ENCODE peak calls at places on chromosome 1, in five cellular contexts. W, B, G, L and S are unnamed samples.

GRCh38 chr1:57553666-57554065 is 129.8 kb upstream of the DAB1 start:
- DNase-seq in W (no peak), B (no peak), G (no peak), L (no peak), S (no peak)

GRCh38 chr1:43548285-43549271 is 17.9 kb downstream of the PTPRF start:
- DNase-seq in W (no peak), B (no peak), G (peak), L (no peak), S (no peak)

GRCh38 chr1:109923946-109924275 is 13.3 kb downstream of the CSF1 start:
- DNase-seq in W (no peak), B (no peak), G (no peak), L (no peak), S (no peak)

GRCh38 chr1:216450252-216450651 is 27.0 kb upstream of the USH2A start:
- DNase-seq in W (no peak), B (no peak), G (no peak), L (no peak), S (no peak)

GRCh38 chr1:83857108-83857507 is 141.8 kb downstream of the TTLL7 start:
- DNase-seq in W (no peak), B (no peak), G (no peak), L (no peak), S (no peak)

GRCh38 chr1:101253976-101254660 is 17.3 kb downstream of the S1PR1 start:
- DNase-seq in W (no peak), B (no peak), G (no peak), L (no peak), S (no peak)

GRCh38 chr1:113904292-113904673 is 316 bp downstream of the AP4B1 start:
- DNase-seq in W (no peak), B (no peak), G (no peak), L (peak), S (peak)

GRCh38 chr1:158199840-158200239 is 19.1 kb downstream of the CD1D start:
- DNase-seq in W (no peak), B (no peak), G (no peak), L (no peak), S (no peak)

GRCh38 chr1:32761253-32761877 is 55.8 kb downstream of the YARS1 start:
- DNase-seq in W (no peak), B (peak), G (no peak), L (peak), S (no peak)

GRCh38 chr1:15937706-15938168 is 38.2 kb downstream of the ZBTB17 start:
- DNase-seq in W (no peak), B (no peak), G (no peak), L (no peak), S (no peak)

GRCh38 chr1:239308701-239309333 is 77.6 kb upstream of the CHRM3 start:
- DNase-seq in W (peak), B (no peak), G (no peak), L (no peak), S (peak)

GRCh38 chr1:165483412-165483811 is 38.5 kb upstream of the RXRG start:
- DNase-seq in W (no peak), B (no peak), G (no peak), L (no peak), S (no peak)

GRCh38 chr1:170214117-170214979 is 68.6 kb downstream of the NTMT2 start:
- DNase-seq in W (no peak), B (no peak), G (no peak), L (no peak), S (no peak)

GRCh38 chr1:38712046-38712445 is 147.5 kb downstream of the RRAGC start:
- DNase-seq in W (no peak), B (no peak), G (no peak), L (no peak), S (no peak)

GRCh38 chr1:169892176-169892818 is 1.4 kb downstream of the SCYL3 start:
- DNase-seq in W (no peak), B (no peak), G (no peak), L (no peak), S (no peak)

GRCh38 chr1:215526147-215526845 is 40.8 kb upstream of the KCTD3 start:
- DNase-seq in W (no peak), B (peak), G (peak), L (peak), S (peak)

GRCh38 chr1:218557731-218558130 is 212.6 kb downstream of the TGFB2 start:
- DNase-seq in W (no peak), B (no peak), G (no peak), L (no peak), S (no peak)

GRCh38 chr1:200776949-200777348 is 38.3 kb downstream of the CAMSAP2 start:
- DNase-seq in W (no peak), B (no peak), G (peak), L (no peak), S (no peak)

GRCh38 chr1:239868117-239868516 is 223.6 kb upstream of the FMN2 start:
- DNase-seq in W (no peak), B (no peak), G (no peak), L (no peak), S (no peak)

GRCh38 chr1:116397728-116398127 is 24.7 kb downstream of the ATP1A1 start:
- DNase-seq in W (no peak), B (no peak), G (no peak), L (no peak), S (no peak)

GRCh38 chr1:188365874-188366273 is 1537.1 kb downstream of the PLA2G4A start:
- DNase-seq in W (no peak), B (no peak), G (no peak), L (no peak), S (no peak)

GRCh38 chr1:227766015-227766634 is 30.9 kb downstream of the SNAP47 start:
- DNase-seq in W (no peak), B (no peak), G (no peak), L (no peak), S (no peak)

DNA sequence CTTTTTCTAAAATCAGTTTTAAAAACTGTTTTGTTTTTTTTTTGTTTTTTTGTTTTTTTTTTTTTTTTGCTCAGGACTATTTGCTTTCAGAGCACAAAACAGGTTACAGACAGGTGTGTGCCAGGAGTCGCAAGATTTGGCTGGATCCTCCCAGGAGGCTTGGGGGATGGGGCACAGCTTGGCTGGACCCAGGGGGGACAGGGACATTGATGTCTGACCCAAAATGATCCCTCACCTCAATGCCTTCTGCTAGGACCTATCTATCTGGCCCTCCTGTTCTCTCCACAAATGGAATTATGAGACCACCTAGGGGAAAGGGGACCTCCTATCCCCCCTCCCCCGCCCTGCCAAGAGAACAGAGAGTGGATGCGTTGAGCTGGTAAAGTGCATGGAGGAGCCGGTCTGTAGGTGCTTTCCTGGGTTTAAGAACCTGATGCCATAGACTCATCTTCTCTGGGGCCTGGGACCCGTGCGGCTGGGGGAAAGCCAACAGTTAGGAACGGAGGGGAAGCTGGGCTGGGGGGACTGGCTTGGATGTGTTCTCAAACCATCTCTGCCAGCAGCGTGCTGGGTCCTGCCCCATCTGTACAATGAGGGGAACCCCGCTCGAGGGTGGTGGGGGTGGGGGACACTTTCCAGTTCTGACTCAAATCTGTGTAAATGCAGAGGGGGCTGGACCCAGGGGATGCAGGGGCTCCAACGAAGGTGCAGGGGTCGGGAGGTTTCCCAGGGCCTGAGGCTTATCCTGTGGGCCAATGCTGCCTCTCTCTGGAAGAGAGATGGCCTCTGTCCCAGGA is 28.9 kb downstream of the RUNX3 start:
- DNase-seq in W (no peak), B (no peak), G (no peak), L (no peak), S (no peak)
- TF ChIP-seq YY1 in W (no peak), B (no peak), G (no peak), L (no peak), S (no peak)

GRCh38 chr1:6485937-6486250 is 5.6 kb downstream of the PLEKHG5 start:
- DNase-seq in W (no peak), B (no peak), G (no peak), L (peak), S (no peak)
- H3K4me3 ChIP-seq in W (peak), B (no peak), G (peak), L (no peak), S (no peak)

DNA sequence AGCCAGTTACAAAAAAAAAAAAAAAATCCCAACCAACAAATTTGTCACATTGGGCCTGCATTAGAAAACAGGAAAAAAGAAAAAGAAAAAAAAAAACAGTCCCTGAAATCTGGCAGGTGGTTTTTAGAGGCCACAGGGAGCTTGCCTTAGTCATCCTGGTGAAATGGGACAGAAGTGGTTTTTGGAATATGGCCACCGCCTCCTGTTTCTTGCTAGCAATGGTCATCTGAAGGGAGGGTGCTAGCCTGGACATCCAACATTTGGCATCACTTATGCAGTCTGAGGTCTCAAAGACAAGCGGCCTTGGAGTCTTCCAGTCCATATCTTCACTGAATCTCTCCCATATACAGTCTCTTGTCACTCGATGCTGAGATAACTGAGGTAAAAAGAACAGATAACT is 20.1 kb upstream of the NKAIN1 start:
- DNase-seq in W (no peak), B (no peak), G (no peak), L (no peak), S (no peak)
- TF ChIP-seq YY1 in W (no peak), B (no peak), G (no peak), L (no peak), S (no peak)

GRCh38 chr1:118990513-118991131 is 2.5 kb upstream of the TBX15 start:
- DNase-seq in W (no peak), B (no peak), G (no peak), L (no peak), S (no peak)
- H3K4me3 ChIP-seq in W (no peak), B (no peak), G (no peak), L (no peak), S (no peak)

DNA sequence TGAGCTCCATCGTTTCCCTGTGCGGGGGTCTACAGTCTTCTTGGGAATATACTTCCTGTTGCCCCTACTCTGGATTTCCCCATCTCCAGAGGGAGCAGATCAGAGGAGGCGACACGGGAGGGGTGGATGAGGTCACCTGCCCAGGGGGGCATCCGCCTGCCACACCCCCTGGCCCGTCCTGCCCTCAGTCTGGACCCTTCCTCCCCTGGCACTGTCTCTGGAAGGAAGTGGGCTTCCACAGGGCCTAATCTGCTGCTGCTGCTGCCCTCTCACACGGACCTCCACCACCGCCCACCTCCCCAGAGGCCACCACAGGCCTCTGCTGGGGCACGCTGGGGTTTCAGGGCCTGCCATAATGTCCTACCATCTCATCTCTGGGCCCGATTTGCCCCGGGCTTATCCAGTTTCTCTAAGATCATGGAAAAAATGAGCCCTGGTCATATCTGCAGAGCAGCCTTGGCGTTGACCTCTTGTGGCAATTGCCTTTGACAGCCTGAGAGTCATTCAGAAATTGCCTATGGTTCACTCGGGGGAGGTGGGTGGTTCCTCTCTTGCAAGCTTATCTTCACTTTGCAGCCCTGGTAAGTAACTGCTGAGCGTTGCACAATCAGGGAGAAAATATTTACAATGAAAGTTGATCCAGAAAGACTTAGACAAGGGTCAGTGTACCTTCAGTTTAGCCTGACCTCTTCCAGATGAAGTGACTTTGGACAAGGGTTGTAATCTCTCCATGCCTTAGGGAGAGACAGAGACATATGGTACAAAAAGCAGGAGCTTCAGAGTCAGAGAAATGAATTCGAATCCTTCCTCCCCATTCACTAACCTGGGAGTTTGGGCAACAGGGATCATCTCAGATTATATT is 252.5 kb downstream of the TOMM20 start:
- DNase-seq in W (no peak), B (no peak), G (peak), L (peak), S (no peak)
- TF ChIP-seq YY1 in W (no peak), B (no peak), G (no peak), L (no peak), S (no peak)

GRCh38 chr1:50969611-50970507 is at the start of gene CDKN2C:
- DNase-seq in W (no peak), B (no peak), G (peak), L (peak), S (no peak)

GRCh38 chr1:50964863-50965262 is 4.8 kb upstream of the FAF1 start:
- DNase-seq in W (no peak), B (no peak), G (no peak), L (no peak), S (no peak)

GRCh38 chr1:50968884-50969610 is 998 bp upstream of the CDKN2C start:
- DNase-seq in W (no peak), B (no peak), G (no peak), L (peak), S (no peak)

GRCh38 chr1:50968021-50968883 is 1.8 kb upstream of the CDKN2C start:
- DNase-seq in W (no peak), B (peak), G (peak), L (peak), S (peak)

DNA sequence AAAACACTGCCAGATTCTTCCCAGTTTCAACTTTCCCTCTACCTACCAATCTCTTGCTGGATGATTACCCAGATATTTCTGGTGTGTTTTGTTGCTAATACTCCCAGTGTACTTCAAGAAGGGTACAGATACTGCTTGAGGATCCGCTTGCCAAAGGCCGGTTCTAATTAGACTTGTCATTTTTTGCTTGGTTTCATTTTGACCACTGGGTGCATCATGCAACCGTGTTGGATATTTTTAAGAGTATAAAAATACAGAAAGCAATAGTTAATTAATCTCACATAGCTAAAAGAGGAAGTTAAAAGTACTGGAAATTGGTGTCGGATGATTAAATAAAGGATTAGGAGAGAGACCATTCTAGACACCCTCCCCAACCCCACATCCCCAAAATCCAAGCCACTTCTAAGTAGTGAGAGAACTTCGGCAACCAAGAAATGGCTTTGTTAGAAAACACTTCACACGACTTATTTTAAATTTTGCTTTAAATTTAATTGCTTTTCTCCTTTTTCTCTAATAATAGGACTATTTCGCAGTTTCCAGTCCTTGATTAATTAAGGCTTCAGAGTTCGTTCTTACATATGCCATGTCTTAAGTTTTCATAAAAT is 2.5 kb upstream of the CDKN2C start:
- DNase-seq in W (no peak), B (no peak), G (no peak), L (no peak), S (no peak)
- H3K4me3 ChIP-seq in W (peak), B (peak), G (peak), L (peak), S (no peak)